ENCODE peak calls at places on chromosomes 7 and 10, in six cellular contexts. S, J, H, E, N and Z are unnamed samples.

GRCh38 chr10:29554660-29555059 is 80.1 kb downstream of the SVIL start:
- DNase-seq in H (no peak), N (peak; percentile 17), E (peak; percentile 38), J (no peak), S (no peak), Z (no peak)

GRCh38 chr10:99977916-99978315 is 31.8 kb downstream of the DNMBP start:
- DNase-seq in J (no peak), N (no peak), H (no peak), E (no peak), S (no peak), Z (no peak)

GRCh38 chr7:32319019-32319382 is 171.2 kb downstream of the LSM5 start:
- DNase-seq in J (no peak), N (no peak), E (no peak), S (no peak), H (no peak), Z (no peak)

GRCh38 chr10:113527181-113527580 is 25.7 kb upstream of the HABP2 start:
- DNase-seq in E (peak; percentile 75), S (no peak), H (no peak), N (no peak), J (no peak), Z (no peak)

GRCh38 chr10:78582540-78582939 is 486.2 kb upstream of the ZMIZ1 start:
- DNase-seq in N (no peak), E (no peak), J (no peak), S (no peak), H (no peak), Z (no peak)

GRCh38 chr7:127504715-127505114 is 80.7 kb downstream of the GCC1 start:
- DNase-seq in N (peak; percentile 16), H (no peak), E (peak; percentile 16), J (no peak), S (no peak), Z (no peak)

GRCh38 chr7:102468416-102469350 is 3.9 kb downstream of the LRWD1 start:
- DNase-seq in E (no peak), J (peak; percentile 61), H (no peak), N (no peak), S (no peak), Z (no peak)

GRCh38 chr10:14557573-14557972 is 217.1 kb downstream of the FAM107B start:
- DNase-seq in E (no peak), S (no peak), H (no peak), J (no peak), N (no peak), Z (no peak)

GRCh38 chr10:68900427-68901105 is 549 bp upstream of the DDX50 start:
- DNase-seq in S (no peak), E (peak; percentile 81), N (no peak), H (peak; percentile 77), J (no peak), Z (no peak)

GRCh38 chr10:35335718-35336083 is 608 bp upstream of the CCNY start:
- DNase-seq in N (no peak), J (no peak), E (peak; percentile 25), H (no peak), S (no peak), Z (no peak)

GRCh38 chr7:116524609-116525297 is at the start of gene CAV1:
- DNase-seq in E (peak; percentile 94), J (peak; percentile 96), N (peak; percentile 97), H (peak; percentile 88), S (no peak), Z (peak; percentile 94)

GRCh38 chr10:48700493-48700892 is 15.8 kb downstream of the WDFY4 start:
- DNase-seq in S (no peak), E (no peak), H (no peak), N (no peak), J (no peak), Z (no peak)